ENCODE peak calls at places on chromosomes 6 and 20, in five cellular contexts. E, T, D, A and S are unnamed samples.
A peak's percentile ranks its signal among the peaks of the same experiment; 100 is the strongest.

GRCh38 chr6:39555136-39555535 is 170.1 kb downstream of the KIF6 start:
- DNase-seq in E (no peak), T (peak; percentile 35), D (no peak), A (no peak), S (no peak)

GRCh38 chr20:16292227-16292626 is 281.0 kb downstream of the KIF16B start:
- DNase-seq in E (no peak), T (no peak), D (no peak), A (no peak), S (peak; percentile 33)

GRCh38 chr6:156695747-156696146 is 81.4 kb upstream of the ARID1B start:
- DNase-seq in E (no peak), T (no peak), D (no peak), A (no peak), S (no peak)

GRCh38 chr6:36319436-36319762 is 17.3 kb downstream of the BNIP5 start:
- DNase-seq in E (no peak), T (no peak), D (no peak), A (no peak), S (no peak)

GRCh38 chr6:167469655-167470054 is 144.8 kb downstream of the TTLL2 start:
- DNase-seq in E (no peak), T (no peak), D (no peak), A (no peak), S (no peak)

GRCh38 chr20:48657426-48658197 is 170.2 kb downstream of the PREX1 start:
- DNase-seq in E (peak; percentile 47), T (peak; percentile 76), D (peak; percentile 52), A (peak; percentile 78), S (peak; percentile 95)

GRCh38 chr6:161204866-161205557 is 68.8 kb downstream of the AGPAT4 start:
- DNase-seq in E (peak; percentile 63), T (no peak), D (no peak), A (no peak), S (no peak)

GRCh38 chr20:48912065-48912464 is 9.4 kb upstream of the ARFGEF2 start:
- DNase-seq in E (no peak), T (no peak), D (no peak), A (no peak), S (no peak)

GRCh38 chr20:1427457-1428054 is 34.7 kb upstream of the FKBP1A start:
- DNase-seq in E (no peak), T (peak; percentile 76), D (no peak), A (no peak), S (no peak)

GRCh38 chr6:34575326-34575725 is 19.2 kb upstream of the SPDEF start:
- DNase-seq in E (no peak), T (peak; percentile 59), D (no peak), A (no peak), S (no peak)
- H3K27ac ChIP-seq in E (no peak overlapping the region), T (no peak overlapping the region), D (no peak overlapping the region), A (no peak overlapping the region), S (no peak overlapping the region)

GRCh38 chr6:144647406-144647964 is 362.4 kb downstream of the UTRN start:
- DNase-seq in E (peak; percentile 25), T (no peak), D (no peak), A (no peak), S (no peak)

GRCh38 chr6:144646066-144646800 is 361.1 kb downstream of the UTRN start:
- DNase-seq in E (peak; percentile 64), T (no peak), D (no peak), A (no peak), S (no peak)

GRCh38 chr6:144647971-144648651 is 363.0 kb downstream of the UTRN start:
- DNase-seq in E (no peak), T (no peak), D (no peak), A (no peak), S (no peak)

GRCh38 chr6:144649085-144649484 is 363.9 kb downstream of the UTRN start:
- DNase-seq in E (no peak), T (no peak), D (no peak), A (no peak), S (no peak)

DNA sequence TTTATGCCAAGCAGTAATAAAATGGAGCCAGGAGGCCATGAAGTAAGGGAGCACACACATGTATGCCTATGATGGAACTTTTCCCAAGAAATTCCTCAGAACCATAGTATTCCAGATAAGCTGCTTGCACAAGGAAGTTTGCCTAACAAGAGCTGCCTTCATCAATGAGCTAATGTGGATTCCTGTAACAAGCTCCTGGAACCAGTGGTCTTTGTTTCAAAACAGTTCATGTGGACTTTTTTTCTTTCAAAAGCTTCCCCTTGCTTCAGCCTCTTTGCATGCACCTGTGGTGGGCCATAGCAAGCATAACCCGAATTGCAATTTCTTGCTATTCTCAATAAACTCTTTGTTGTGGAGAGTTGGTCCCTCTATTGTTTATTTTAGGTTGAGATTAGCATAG is 359.6 kb downstream of the UTRN start:
- DNase-seq in E (peak; percentile 66), T (no peak), D (no peak), A (no peak), S (no peak)
- H3K27ac ChIP-seq in E (no peak overlapping the region), T (peak overlapping the region; percentile 82), D (no peak overlapping the region), A (no peak overlapping the region), S (no peak overlapping the region)

GRCh38 chr6:134590449-134590848 is 272.5 kb upstream of the SGK1 start:
- DNase-seq in E (peak; percentile 43), T (no peak), D (no peak), A (peak; percentile 29), S (no peak)
- H3K27ac ChIP-seq in E (peak overlapping the region; percentile 94), T (no peak overlapping the region), D (no peak overlapping the region), A (peak overlapping the region; percentile 94), S (peak overlapping the region; percentile 67)

DNA sequence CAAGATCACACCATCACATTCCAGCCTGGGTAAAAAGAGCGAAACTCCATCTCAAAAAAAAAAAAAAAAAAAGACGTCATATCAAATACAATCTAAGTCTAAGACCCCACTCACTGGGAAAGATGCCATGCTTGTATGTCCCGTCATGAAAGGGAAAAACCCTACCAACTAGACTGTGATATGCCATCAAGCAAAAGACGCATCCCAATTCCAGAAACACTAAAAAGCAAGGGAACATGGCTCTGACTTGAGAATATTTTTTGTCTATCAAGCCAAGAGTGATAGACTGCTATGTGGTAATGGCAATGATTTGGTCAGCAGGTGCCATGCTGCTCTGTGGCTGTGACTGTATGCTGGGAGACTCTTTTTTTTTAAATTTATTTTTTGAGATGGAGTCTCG is 23.0 kb downstream of the LAMA5 start:
- DNase-seq in E (no peak), T (no peak), D (no peak), A (no peak), S (no peak)
- H3K27ac ChIP-seq in E (no peak overlapping the region), T (no peak overlapping the region), D (no peak overlapping the region), A (no peak overlapping the region), S (peak overlapping the region; percentile 61)

GRCh38 chr6:53347921-53348435 is 772 bp downstream of the ELOVL5 start:
- DNase-seq in E (peak; percentile 46), T (peak; percentile 56), D (no peak), A (peak; percentile 32), S (peak; percentile 45)

GRCh38 chr6:53349209-53349693 is 501 bp upstream of the ELOVL5 start:
- DNase-seq in E (no peak), T (no peak), D (no peak), A (no peak), S (no peak)

GRCh38 chr6:53344993-53345392 is 3.8 kb downstream of the ELOVL5 start:
- DNase-seq in E (no peak), T (no peak), D (no peak), A (no peak), S (no peak)

GRCh38 chr6:53348436-53349208 is at the start of gene ELOVL5:
- DNase-seq in E (peak; percentile 98), T (peak; percentile 94), D (peak; percentile 94), A (peak; percentile 97), S (peak; percentile 93)

DNA sequence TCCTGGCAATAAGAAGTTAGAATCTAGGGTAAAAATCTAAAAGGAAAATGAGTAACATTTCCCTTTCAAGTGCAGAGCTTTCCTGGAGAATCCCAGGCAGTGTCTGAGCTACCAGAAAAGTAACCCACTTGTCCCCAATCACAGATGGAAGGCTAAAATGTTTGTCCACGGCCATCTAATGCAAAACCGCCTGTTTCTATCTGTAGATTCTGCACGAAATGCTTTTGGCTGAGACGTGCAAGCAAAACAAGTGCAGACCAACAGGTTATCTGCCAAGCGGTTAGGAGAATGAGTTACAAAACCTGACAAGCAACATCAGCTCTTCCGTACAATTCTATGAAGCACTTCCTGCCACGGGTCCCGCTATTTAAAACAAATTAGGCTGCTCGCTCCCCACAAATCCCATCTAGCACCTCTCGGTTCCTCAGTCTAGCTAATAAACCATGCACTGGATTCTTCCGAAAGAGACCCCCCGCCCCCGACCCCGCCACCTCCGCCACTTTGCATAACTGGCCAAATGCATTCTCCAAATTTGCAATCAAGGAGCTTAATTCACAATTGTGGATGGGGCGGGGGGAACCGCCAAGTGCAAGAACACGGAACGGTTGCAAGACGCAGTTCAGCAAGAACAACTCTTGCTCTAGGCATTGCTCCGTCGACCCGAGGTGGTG is 1.4 kb downstream of the ELOVL5 start:
- DNase-seq in E (peak; percentile 41), T (no peak), D (no peak), A (no peak), S (no peak)
- H3K27ac ChIP-seq in E (peak overlapping the region; percentile 87), T (no peak overlapping the region), D (no peak overlapping the region), A (peak overlapping the region; percentile 92), S (peak overlapping the region; percentile 92)

GRCh38 chr6:97097068-97098047 is 172.8 kb downstream of the KLHL32 start:
- DNase-seq in E (no peak), T (no peak), D (no peak), A (no peak), S (no peak)

GRCh38 chr6:97102152-97102790 is 177.7 kb downstream of the KLHL32 start:
- DNase-seq in E (no peak), T (no peak), D (no peak), A (no peak), S (no peak)
- H3K27ac ChIP-seq in E (no peak overlapping the region), T (no peak overlapping the region), D (no peak overlapping the region), A (no peak overlapping the region), S (no peak overlapping the region)

GRCh38 chr6:43178150-43178549 is 3.8 kb upstream of the CUL9 start:
- DNase-seq in E (no peak), T (no peak), D (no peak), A (no peak), S (no peak)

GRCh38 chr6:43174263-43175112 is 3.4 kb downstream of the SRF start:
- DNase-seq in E (peak; percentile 98), T (peak; percentile 99), D (peak; percentile 94), A (peak; percentile 96), S (peak; percentile 99)

GRCh38 chr6:43173496-43174262 is 2.6 kb downstream of the SRF start:
- DNase-seq in E (no peak), T (no peak), D (no peak), A (no peak), S (no peak)

GRCh38 chr6:43176423-43176786 is 5.3 kb downstream of the SRF start:
- DNase-seq in E (no peak), T (no peak), D (no peak), A (no peak), S (no peak)

GRCh38 chr6:43175676-43176422 is 4.8 kb downstream of the SRF start:
- DNase-seq in E (no peak), T (no peak), D (no peak), A (no peak), S (no peak)
- H3K27ac ChIP-seq in E (peak overlapping the region; percentile 73), T (no peak overlapping the region), D (no peak overlapping the region), A (peak overlapping the region; percentile 55), S (peak overlapping the region; percentile 28)